ENCODE peak calls at places on chromosomes 2 and 18, in ten cellular contexts. P, C, Y, A, G, T, S, I, D and F are unnamed samples.
A peak's percentile ranks its signal among the peaks of the same experiment; 100 is the strongest.

GRCh38 chr2:219175928-219176817 is 552 bp downstream of the CNPPD1 start:
- DNase-seq in S (no peak), G (peak; percentile 79), T (peak; percentile 83), C (peak; percentile 82), D (no peak), Y (peak; percentile 49), I (peak; percentile 93), P (peak; percentile 82), A (peak; percentile 34), F (no peak)

GRCh38 chr2:134727385-134727784 is 8.6 kb upstream of the TMEM163 start:
- DNase-seq in G (peak; percentile 45), S (no peak), Y (peak; percentile 36), I (no peak), C (no peak), T (no peak), D (no peak), P (no peak), A (no peak), F (no peak)

GRCh38 chr2:104856973-104857261 is 3.0 kb downstream of the POU3F3 start:
- DNase-seq in T (no peak), A (no peak), Y (no peak), P (no peak), I (no peak), C (no peak), G (no peak), D (no peak), S (no peak), F (no peak)

GRCh38 chr2:224775638-224776037 is 59.5 kb upstream of the CCDC195 start:
- DNase-seq in Y (no peak), C (no peak), T (no peak), G (peak; percentile 76), I (no peak), D (no peak), P (peak; percentile 71), S (no peak), A (no peak), F (no peak)

GRCh38 chr18:57833441-57834101 is 30.5 kb upstream of the ATP8B1 start:
- DNase-seq in I (no peak), P (no peak), C (no peak), S (no peak), A (no peak), G (peak; percentile 18), T (no peak), Y (no peak), D (no peak), F (no peak)

GRCh38 chr18:75200644-75201272 is 8.2 kb downstream of the PTGR3 start:
- DNase-seq in A (no peak), D (no peak), Y (no peak), T (no peak), I (no peak), G (no peak), C (no peak), S (no peak), P (no peak), F (no peak)

GRCh38 chr2:106956416-106956815 is 70.4 kb upstream of the ST6GAL2 start:
- DNase-seq in G (no peak), Y (no peak), T (no peak), S (no peak), P (no peak), C (no peak), I (no peak), D (no peak), A (no peak), F (no peak)

GRCh38 chr2:71511776-71512175 is 58.4 kb downstream of the DYSF start:
- DNase-seq in C (no peak), G (no peak), Y (no peak), T (no peak), S (no peak), I (peak; percentile 56), A (no peak), P (no peak), D (no peak), F (no peak)

GRCh38 chr2:45965841-45966498 is 314.5 kb downstream of the PRKCE start:
- DNase-seq in Y (no peak), G (no peak), S (no peak), C (no peak), A (no peak), I (no peak), P (no peak), D (no peak), T (peak; percentile 27), F (no peak)

GRCh38 chr2:152594792-152595191 is 122.5 kb downstream of the PRPF40A start:
- DNase-seq in Y (no peak), G (peak; percentile 26), C (no peak), P (peak; percentile 48), A (no peak), D (peak; percentile 31), S (no peak), T (peak; percentile 71), I (no peak), F (no peak)

GRCh38 chr2:128271186-128271890 is 47.3 kb downstream of the HS6ST1 start:
- DNase-seq in T (peak; percentile 56), S (peak; percentile 16), Y (no peak), P (no peak), G (no peak), D (no peak), A (no peak), I (no peak), C (no peak), F (no peak)

GRCh38 chr2:29165362-29166236 is 50.4 kb downstream of the CLIP4 start:
- DNase-seq in P (no peak), D (no peak), G (no peak), I (no peak), S (no peak), Y (no peak), C (no peak), T (no peak), A (peak; percentile 66), F (no peak)

GRCh38 chr2:63755216-63755615 is 86.5 kb upstream of the UGP2 start:
- DNase-seq in A (no peak), T (no peak), I (no peak), P (no peak), Y (no peak), C (no peak), S (no peak), D (no peak), G (no peak), F (no peak)

GRCh38 chr2:207258191-207258991 is 92.6 kb upstream of the KLF7 start:
- DNase-seq in S (peak; percentile 75), C (no peak), P (no peak), Y (no peak), I (no peak), A (peak; percentile 97), T (peak; percentile 95), D (peak; percentile 82), G (peak; percentile 78), F (no peak)

GRCh38 chr2:55761526-55761925 is 67.9 kb upstream of the PNPT1 start:
- DNase-seq in A (no peak), T (no peak), I (no peak), G (no peak), Y (no peak), S (no peak), C (no peak), D (no peak), P (no peak), F (no peak)

GRCh38 chr2:55163895-55164509 is 68.1 kb downstream of the CLHC1 start:
- DNase-seq in I (no peak), A (no peak), C (no peak), G (no peak), S (no peak), Y (peak; percentile 53), P (peak; percentile 49), T (no peak), D (no peak), F (no peak)

GRCh38 chr2:217853301-217853881 is 149.4 kb downstream of the TNS1 start:
- DNase-seq in T (peak; percentile 91), I (peak; percentile 62), A (peak; percentile 8), S (no peak), C (no peak), P (no peak), D (peak; percentile 68), Y (no peak), G (peak; percentile 55), F (no peak)
- TF ChIP-seq POLR2A in T (no peak), I (no peak), A (no peak), S (no peak), C (no peak), P (no peak), D (no peak), Y (no peak), G (no peak), F (no peak)

DNA sequence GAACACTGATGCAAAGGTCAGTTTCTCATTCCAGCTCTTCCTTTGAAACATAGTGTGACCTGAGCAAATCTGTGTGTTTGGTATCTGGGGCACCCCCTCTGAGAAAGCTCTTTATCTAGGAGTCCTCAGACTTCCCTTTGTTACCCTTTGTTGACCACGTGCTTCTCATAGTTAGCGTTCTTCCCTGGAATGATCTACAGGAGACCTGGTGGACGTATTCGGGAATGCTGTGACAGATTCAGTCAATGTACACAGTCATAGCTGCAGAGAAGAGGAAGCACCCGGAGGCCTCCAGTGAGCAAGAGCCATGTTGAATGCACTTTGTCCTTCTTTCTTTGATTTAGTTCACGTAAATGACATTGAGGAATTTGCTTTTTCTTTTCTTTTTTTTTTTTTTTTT is 10.7 kb upstream of the CHMP1B start:
- DNase-seq in S (no peak), T (no peak), C (no peak), G (no peak), Y (no peak), A (peak; percentile 31), I (no peak), P (no peak), D (no peak), F (no peak)
- TF ChIP-seq CTCF in S (no peak), T (no peak), C (no peak), G (no peak), Y (no peak), A (no peak), I (no peak), P (no peak), D (no peak), F (no peak)

DNA sequence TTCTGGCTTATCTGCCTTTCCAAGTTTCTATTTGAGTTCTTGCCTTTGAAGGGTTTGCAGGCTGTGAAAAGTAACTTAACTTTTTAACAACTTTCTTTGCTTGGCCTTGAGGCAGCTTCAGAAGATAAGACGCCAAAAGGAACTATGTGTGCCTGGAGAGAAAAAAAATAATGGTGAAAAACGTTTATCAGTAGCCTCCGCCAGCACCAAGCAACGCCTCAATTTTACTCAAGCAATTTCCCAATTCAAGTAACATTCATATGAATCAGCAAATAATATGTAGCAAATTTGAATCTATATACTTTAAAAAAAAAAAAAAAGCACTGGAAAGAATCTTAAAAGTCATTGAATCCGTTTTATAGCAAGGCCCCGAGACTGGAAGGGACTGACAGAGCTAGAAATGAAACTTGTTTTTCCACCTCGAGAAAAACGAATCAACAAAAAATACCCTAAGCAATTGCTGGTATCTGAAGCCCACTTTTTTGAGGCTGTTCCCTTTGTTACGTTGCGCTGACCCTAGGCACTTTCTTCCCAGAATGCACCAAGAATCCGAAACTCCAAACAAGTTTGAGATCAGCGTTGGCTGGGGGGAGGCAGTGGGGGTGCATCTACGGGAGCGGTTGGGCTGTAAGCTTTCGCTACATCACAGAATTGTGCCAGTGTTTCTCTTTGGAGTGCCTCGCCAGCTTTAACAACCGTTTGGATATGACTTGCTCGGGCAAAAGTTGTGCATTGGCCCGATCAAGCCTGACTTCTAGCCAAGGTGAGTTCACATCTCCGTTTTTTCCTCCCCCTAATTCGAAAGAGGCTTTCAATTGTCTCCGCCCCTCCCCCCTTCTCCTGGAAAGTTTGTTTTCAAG is 2.7 kb upstream of the TGIF1 start:
- DNase-seq in T (peak; percentile 82), I (peak; percentile 83), C (peak; percentile 46), P (peak; percentile 73), G (peak; percentile 61), D (peak; percentile 67), S (peak; percentile 76), Y (peak; percentile 26), A (no peak), F (no peak)
- TF ChIP-seq POLR2A in T (no peak), I (no peak), C (no peak), P (no peak), G (no peak), D (no peak), S (no peak), Y (no peak), A (no peak), F (no peak)

GRCh38 chr2:64807417-64807816 is 153.7 kb upstream of the SERTAD2 start:
- DNase-seq in G (peak; percentile 63), D (no peak), Y (no peak), T (no peak), I (no peak), P (no peak), A (peak; percentile 84), S (no peak), C (no peak), F (no peak)
- TF ChIP-seq CTCF in G (no peak), D (no peak), Y (no peak), T (no peak), I (no peak), P (no peak), A (no peak), S (no peak), C (no peak), F (no peak)